ENCODE peak calls at places on chromosomes 12 and 14, in eight cellular contexts. One of them, this sample, is unnamed. For H3K9me2, the result is how much of the 10 kb centered on the place peaks cover.

GRCh38 chr12:2988494-2988893 is 29.3 kb downstream of the TEAD4 start:
- DNase-seq in GM23338: no peak
- DNase-seq in PC-3: no peak
- DNase-seq in OCI-LY7: no peak
- DNase-seq in MM.1S: no peak
- DNase-seq in PC-9: no peak
- DNase-seq in hepatocyte: no peak
- DNase-seq in GM23248: no peak
- DNase-seq in this sample: no peak

GRCh38 chr14:59208224-59208814 is 19.9 kb downstream of the DAAM1 start:
- DNase-seq in PC-9: no peak
- DNase-seq in PC-3: peak
- DNase-seq in MM.1S: no peak
- DNase-seq in OCI-LY7: no peak
- DNase-seq in GM23338: no peak
- DNase-seq in hepatocyte: no peak
- DNase-seq in GM23248: peak
- DNase-seq in this sample: no peak

GRCh38 chr12:55619352-55620138 is 17.1 kb upstream of the OR10P1 start:
- DNase-seq in GM23338: peak
- DNase-seq in MM.1S: peak
- DNase-seq in hepatocyte: peak
- DNase-seq in PC-3: peak
- DNase-seq in OCI-LY7: peak
- DNase-seq in PC-9: peak
- DNase-seq in GM23248: peak
- DNase-seq in this sample: peak

GRCh38 chr14:94164685-94165431 is 9.3 kb upstream of the PPP4R4 start:
- DNase-seq in PC-9: no peak
- DNase-seq in PC-3: no peak
- DNase-seq in hepatocyte: no peak
- DNase-seq in MM.1S: no peak
- DNase-seq in OCI-LY7: no peak
- DNase-seq in GM23248: no peak
- DNase-seq in GM23338: peak
- DNase-seq in this sample: no peak

GRCh38 chr12:103956515-103957027 is 9.1 kb upstream of the TDG start:
- DNase-seq in OCI-LY7: no peak
- DNase-seq in PC-3: peak
- DNase-seq in PC-9: peak
- DNase-seq in hepatocyte: no peak
- DNase-seq in MM.1S: peak
- DNase-seq in GM23338: no peak
- DNase-seq in GM23248: no peak
- DNase-seq in this sample: no peak

GRCh38 chr14:76117789-76118188 is 33.9 kb upstream of the GPATCH2L start:
- DNase-seq in GM23338: no peak
- DNase-seq in PC-3: no peak
- DNase-seq in hepatocyte: no peak
- DNase-seq in GM23248: no peak
- DNase-seq in PC-9: no peak
- DNase-seq in OCI-LY7: no peak
- DNase-seq in MM.1S: no peak
- DNase-seq in this sample: peak

GRCh38 chr12:117986705-117987469 is 18.1 kb upstream of the KSR2 start:
- DNase-seq in MM.1S: no peak
- DNase-seq in PC-3: peak
- DNase-seq in GM23338: no peak
- DNase-seq in OCI-LY7: no peak
- DNase-seq in PC-9: peak
- DNase-seq in GM23248: peak
- DNase-seq in hepatocyte: no peak
- DNase-seq in this sample: no peak

GRCh38 chr12:101336400-101336799 is 56.5 kb downstream of the UTP20 start:
- DNase-seq in GM23248: no peak
- DNase-seq in PC-3: no peak
- DNase-seq in GM23338: peak
- DNase-seq in PC-9: no peak
- DNase-seq in hepatocyte: no peak
- DNase-seq in OCI-LY7: no peak
- DNase-seq in MM.1S: no peak
- DNase-seq in this sample: no peak

GRCh38 chr12:110247340-110248095 is 33.5 kb upstream of the ATP2A2 start:
- DNase-seq in OCI-LY7: no peak
- DNase-seq in hepatocyte: peak
- DNase-seq in PC-3: peak
- DNase-seq in MM.1S: no peak
- DNase-seq in PC-9: peak
- DNase-seq in GM23338: no peak
- DNase-seq in GM23248: no peak
- DNase-seq in this sample: no peak

GRCh38 chr12:54983536-54984102 is 943 bp downstream of the TESPA1 start:
- DNase-seq in hepatocyte: no peak
- DNase-seq in OCI-LY7: no peak
- DNase-seq in PC-9: no peak
- DNase-seq in GM23248: no peak
- DNase-seq in PC-3: no peak
- DNase-seq in MM.1S: no peak
- DNase-seq in GM23338: no peak
- DNase-seq in this sample: no peak

GRCh38 chr14:92848941-92849340 is 54.8 kb downstream of the GOLGA5 start:
- DNase-seq in PC-9: no peak
- DNase-seq in MM.1S: no peak
- DNase-seq in OCI-LY7: no peak
- DNase-seq in hepatocyte: no peak
- DNase-seq in GM23338: no peak
- DNase-seq in PC-3: no peak
- DNase-seq in GM23248: no peak
- DNase-seq in this sample: peak

GRCh38 chr12:108247130-108247529 is 92.0 kb downstream of the CMKLR1 start:
- DNase-seq in MM.1S: no peak
- DNase-seq in PC-3: no peak
- DNase-seq in OCI-LY7: no peak
- DNase-seq in hepatocyte: no peak
- DNase-seq in PC-9: no peak
- DNase-seq in GM23338: no peak
- DNase-seq in GM23248: no peak
- DNase-seq in this sample: no peak

GRCh38 chr12:113766880-113767878 is 198.9 kb downstream of the RBM19 start:
- DNase-seq in MM.1S: no peak
- DNase-seq in hepatocyte: peak
- DNase-seq in GM23248: peak
- DNase-seq in PC-9: peak
- DNase-seq in OCI-LY7: no peak
- DNase-seq in GM23338: peak
- DNase-seq in PC-3: peak
- DNase-seq in this sample: no peak

GRCh38 chr12:12333980-12334709 is 15.9 kb downstream of the MANSC1 start:
- DNase-seq in GM23338: peak
- DNase-seq in hepatocyte: peak
- DNase-seq in OCI-LY7: peak
- DNase-seq in GM23248: peak
- DNase-seq in PC-3: peak
- DNase-seq in MM.1S: peak
- DNase-seq in PC-9: peak
- DNase-seq in this sample: peak

GRCh38 chr12:12336511-12336910 is 13.5 kb downstream of the MANSC1 start:
- DNase-seq in OCI-LY7: no peak
- DNase-seq in PC-9: no peak
- DNase-seq in GM23248: no peak
- DNase-seq in PC-3: no peak
- DNase-seq in hepatocyte: no peak
- DNase-seq in MM.1S: no peak
- DNase-seq in GM23338: no peak
- DNase-seq in this sample: no peak

GRCh38 chr12:12334710-12335040 is 15.4 kb downstream of the MANSC1 start:
- DNase-seq in PC-3: no peak
- DNase-seq in GM23338: no peak
- DNase-seq in MM.1S: no peak
- DNase-seq in hepatocyte: no peak
- DNase-seq in OCI-LY7: no peak
- DNase-seq in PC-9: no peak
- DNase-seq in GM23248: no peak
- DNase-seq in this sample: no peak

GRCh38 chr12:12333407-12333831 is 16.6 kb downstream of the MANSC1 start:
- DNase-seq in hepatocyte: no peak
- DNase-seq in OCI-LY7: no peak
- DNase-seq in PC-3: peak
- DNase-seq in PC-9: peak
- DNase-seq in GM23248: no peak
- DNase-seq in GM23338: no peak
- DNase-seq in MM.1S: no peak
- DNase-seq in this sample: no peak

GRCh38 chr12:12336049-12336411 is 14.0 kb downstream of the MANSC1 start:
- DNase-seq in MM.1S: no peak
- DNase-seq in GM23338: no peak
- DNase-seq in hepatocyte: peak
- DNase-seq in GM23248: no peak
- DNase-seq in PC-9: peak
- DNase-seq in OCI-LY7: no peak
- DNase-seq in PC-3: no peak
- DNase-seq in this sample: no peak
- H3K9me2 ChIP-seq in MM.1S: under half
- H3K9me2 ChIP-seq in GM23338: under half
- H3K9me2 ChIP-seq in hepatocyte: under half
- H3K9me2 ChIP-seq in GM23248: under half
- H3K9me2 ChIP-seq in PC-9: under half
- H3K9me2 ChIP-seq in OCI-LY7: under half
- H3K9me2 ChIP-seq in PC-3: under half
- H3K9me2 ChIP-seq in this sample: under half

DNA sequence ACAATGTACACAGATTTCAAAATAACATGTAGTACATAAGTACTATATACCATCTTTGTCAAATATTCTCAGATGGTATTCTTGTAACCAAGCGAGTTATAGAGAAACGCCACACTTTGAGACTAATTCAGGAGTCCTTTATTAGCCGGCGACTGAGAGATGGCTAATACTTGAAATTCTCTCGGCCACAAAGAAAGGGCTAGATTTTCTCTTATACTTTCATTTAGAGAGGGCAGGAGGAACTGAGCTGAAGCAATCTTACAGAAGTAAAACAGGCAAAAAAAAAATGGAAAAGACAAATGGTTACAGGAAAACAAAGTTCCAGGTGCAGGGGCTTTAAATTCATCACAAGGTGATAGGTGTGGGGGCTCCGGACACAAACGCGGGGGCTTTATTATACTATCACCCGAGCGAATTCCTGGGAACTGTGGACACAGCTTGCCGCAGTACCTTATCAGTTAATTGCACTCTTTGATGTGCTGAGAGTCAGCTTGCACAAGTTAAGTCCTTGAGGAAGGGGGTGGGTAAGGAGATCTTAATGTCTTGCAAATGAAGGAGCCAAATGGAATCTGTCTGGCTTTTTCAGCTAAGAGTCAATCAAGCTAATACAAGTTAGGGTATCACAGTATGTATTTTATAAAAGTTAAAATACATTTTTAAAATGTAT is 382.3 kb downstream of the KCNH5 start:
- DNase-seq in MM.1S: no peak
- DNase-seq in hepatocyte: peak
- DNase-seq in PC-9: no peak
- DNase-seq in OCI-LY7: no peak
- DNase-seq in PC-3: no peak
- DNase-seq in GM23338: peak
- DNase-seq in GM23248: no peak
- DNase-seq in this sample: no peak
- H3K4me3 ChIP-seq in MM.1S: no peak
- H3K4me3 ChIP-seq in hepatocyte: no peak
- H3K4me3 ChIP-seq in PC-9: no peak
- H3K4me3 ChIP-seq in OCI-LY7: no peak
- H3K4me3 ChIP-seq in PC-3: no peak
- H3K4me3 ChIP-seq in GM23338: peak
- H3K4me3 ChIP-seq in GM23248: no peak
- H3K4me3 ChIP-seq in this sample: no peak

GRCh38 chr12:106220561-106220960 is 27.3 kb downstream of the CKAP4 start:
- DNase-seq in PC-3: no peak
- DNase-seq in GM23338: no peak
- DNase-seq in OCI-LY7: no peak
- DNase-seq in hepatocyte: no peak
- DNase-seq in GM23248: no peak
- DNase-seq in MM.1S: no peak
- DNase-seq in PC-9: no peak
- DNase-seq in this sample: no peak

GRCh38 chr12:106217706-106218105 is 30.1 kb downstream of the CKAP4 start:
- DNase-seq in GM23248: no peak
- DNase-seq in hepatocyte: no peak
- DNase-seq in PC-3: no peak
- DNase-seq in MM.1S: no peak
- DNase-seq in PC-9: no peak
- DNase-seq in GM23338: no peak
- DNase-seq in OCI-LY7: no peak
- DNase-seq in this sample: no peak

GRCh38 chr12:106214576-106214975 is 33.2 kb downstream of the CKAP4 start:
- DNase-seq in OCI-LY7: no peak
- DNase-seq in MM.1S: no peak
- DNase-seq in GM23338: no peak
- DNase-seq in GM23248: no peak
- DNase-seq in hepatocyte: no peak
- DNase-seq in PC-9: no peak
- DNase-seq in PC-3: no peak
- DNase-seq in this sample: no peak

GRCh38 chr12:106223485-106224391 is 24.1 kb downstream of the CKAP4 start:
- DNase-seq in PC-3: peak
- DNase-seq in GM23248: peak
- DNase-seq in hepatocyte: peak
- DNase-seq in MM.1S: peak
- DNase-seq in GM23338: peak
- DNase-seq in PC-9: peak
- DNase-seq in OCI-LY7: peak
- DNase-seq in this sample: peak

DNA sequence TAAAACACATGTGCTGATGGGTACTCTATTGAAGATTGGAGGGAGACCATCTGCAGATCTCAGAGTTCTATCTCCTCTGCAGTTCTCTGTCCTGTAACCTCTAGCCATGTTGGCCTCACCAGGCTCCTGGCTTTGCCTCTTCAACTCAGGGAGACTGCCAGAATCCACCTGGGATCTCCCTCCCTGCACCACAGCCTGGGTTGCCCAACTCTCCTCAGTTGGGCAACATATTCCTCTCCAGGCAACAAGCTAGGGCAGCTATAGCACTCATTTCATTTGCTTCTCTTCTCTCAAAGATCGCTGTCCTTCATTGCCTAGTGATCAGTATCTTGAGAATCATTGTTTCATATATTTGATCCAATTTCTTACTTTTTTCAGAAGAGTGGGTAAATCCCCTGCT is 28.8 kb downstream of the CKAP4 start:
- DNase-seq in OCI-LY7: no peak
- DNase-seq in GM23248: no peak
- DNase-seq in GM23338: no peak
- DNase-seq in MM.1S: no peak
- DNase-seq in hepatocyte: no peak
- DNase-seq in PC-3: no peak
- DNase-seq in PC-9: no peak
- DNase-seq in this sample: no peak
- H3K9me2 ChIP-seq in OCI-LY7: under half
- H3K9me2 ChIP-seq in GM23248: under half
- H3K9me2 ChIP-seq in GM23338: under half
- H3K9me2 ChIP-seq in MM.1S: under half
- H3K9me2 ChIP-seq in hepatocyte: under half
- H3K9me2 ChIP-seq in PC-3: under half
- H3K9me2 ChIP-seq in PC-9: under half
- H3K9me2 ChIP-seq in this sample: under half

GRCh38 chr12:77231548-77231947 is 166.2 kb upstream of the E2F7 start:
- DNase-seq in PC-9: peak
- DNase-seq in OCI-LY7: no peak
- DNase-seq in GM23248: peak
- DNase-seq in PC-3: no peak
- DNase-seq in GM23338: no peak
- DNase-seq in hepatocyte: peak
- DNase-seq in MM.1S: no peak
- DNase-seq in this sample: peak
- H3K4me3 ChIP-seq in PC-9: no peak
- H3K4me3 ChIP-seq in OCI-LY7: no peak
- H3K4me3 ChIP-seq in GM23248: peak
- H3K4me3 ChIP-seq in PC-3: no peak
- H3K4me3 ChIP-seq in GM23338: no peak
- H3K4me3 ChIP-seq in hepatocyte: no peak
- H3K4me3 ChIP-seq in MM.1S: no peak
- H3K4me3 ChIP-seq in this sample: no peak